ENCODE peak calls at places on chromosomes 7 and 10, in seven cellular contexts. L is K562, S is H1, U is GM12878, E is HepG2, C is HCT116, K is SK-N-SH. Z is an unnamed sample.

GRCh38 chr7:155963771-155964195 is 151.5 kb upstream of the SHH start:
- DNase-seq in L (no peak), S (no peak), U (no peak), E (no peak), C (no peak), K (no peak), Z (no peak)

GRCh38 chr10:104337527-104337984 is 709 bp downstream of the ITPRIP start:
- DNase-seq in L (peak; percentile 43), S (no peak), U (no peak), E (no peak), C (no peak), K (no peak), Z (peak; percentile 37)

GRCh38 chr10:113930482-113931057 is 76.1 kb downstream of the NHLRC2 start:
- DNase-seq in L (no peak), S (no peak), U (no peak), E (no peak), C (no peak), K (no peak), Z (no peak)

GRCh38 chr7:112930787-112931186 is 140.6 kb upstream of the TMEM168 start:
- DNase-seq in L (no peak), S (no peak), U (no peak), E (peak; percentile 60), C (no peak), K (no peak), Z (peak; percentile 10)

GRCh38 chr7:152673902-152674301 is 2.0 kb downstream of the XRCC2 start:
- DNase-seq in L (no peak), S (no peak), U (no peak), E (no peak), C (no peak), K (no peak), Z (peak; percentile 74)

GRCh38 chr7:93147358-93147757 is 827 bp downstream of the SAMD9L start:
- DNase-seq in L (peak; percentile 25), S (no peak), U (peak; percentile 51), E (no peak), C (no peak), K (no peak), Z (no peak)

GRCh38 chr10:4344544-4344994 is 481.4 kb upstream of the AKR1E2 start:
- DNase-seq in L (no peak), S (no peak), U (no peak), E (no peak), C (peak; percentile 89), K (no peak), Z (peak; percentile 58)

GRCh38 chr10:5547934-5548660 is 23.3 kb downstream of the CALML3 start:
- DNase-seq in L (no peak), S (no peak), U (no peak), E (peak; percentile 97), C (peak; percentile 66), K (no peak), Z (peak; percentile 87)

GRCh38 chr7:37510043-37510634 is 61.5 kb upstream of the ELMO1 start:
- DNase-seq in L (peak; percentile 29), S (no peak), U (no peak), E (peak; percentile 4), C (no peak), K (peak; percentile 40), Z (no peak)

GRCh38 chr10:69340695-69341094 is 62.4 kb downstream of the HK1 start:
- DNase-seq in L (no peak), S (no peak), U (no peak), E (no peak), C (no peak), K (peak; percentile 4), Z (no peak)

GRCh38 chr10:24674892-24675632 is 48.6 kb downstream of the ARHGAP21 start:
- DNase-seq in L (no peak), S (no peak), U (no peak), E (no peak), C (no peak), K (no peak), Z (no peak)

GRCh38 chr7:149780636-149781419 is 7.4 kb upstream of the ZNF467 start:
- DNase-seq in L (no peak), S (no peak), U (no peak), E (no peak), C (no peak), K (no peak), Z (no peak)

GRCh38 chr10:91150631-91151030 is 69.8 kb upstream of the PCGF5 start:
- DNase-seq in L (no peak), S (no peak), U (no peak), E (no peak), C (no peak), K (no peak), Z (no peak)

GRCh38 chr7:21352540-21353387 is 75.1 kb upstream of the SP4 start:
- DNase-seq in L (no peak), S (no peak), U (peak; percentile 93), E (no peak), C (no peak), K (no peak), Z (no peak)

GRCh38 chr7:95404316-95404715 is 8.1 kb upstream of the PON3 start:
- DNase-seq in L (no peak), S (no peak), U (no peak), E (no peak), C (no peak), K (no peak), Z (no peak)

GRCh38 chr10:14648042-14648765 is 126.5 kb downstream of the FAM107B start:
- DNase-seq in L (no peak), S (no peak), U (peak; percentile 99), E (no peak), C (no peak), K (peak; percentile 63), Z (peak; percentile 33)

GRCh38 chr10:44010873-44011602 is 362.4 kb upstream of the ZNF32 start:
- DNase-seq in L (no peak), S (no peak), U (peak; percentile 80), E (no peak), C (no peak), K (no peak), Z (no peak)

GRCh38 chr7:73899731-73900142 is 38.8 kb downstream of the TMEM270 start:
- DNase-seq in L (no peak), S (no peak), U (no peak), E (no peak), C (no peak), K (no peak), Z (no peak)

GRCh38 chr7:81627565-81628287 is 142.1 kb downstream of the HGF start:
- DNase-seq in L (no peak), S (no peak), U (no peak), E (no peak), C (no peak), K (no peak), Z (no peak)

GRCh38 chr7:36253699-36254098 is 100.6 kb downstream of the EEPD1 start:
- DNase-seq in L (no peak), S (no peak), U (no peak), E (no peak), C (no peak), K (no peak), Z (no peak)

GRCh38 chr10:6269953-6270867 is 67.5 kb downstream of the PFKFB3 start:
- DNase-seq in L (no peak), S (no peak), U (peak; percentile 55), E (no peak), C (no peak), K (no peak), Z (no peak)

GRCh38 chr7:134014935-134015334 is 112.2 kb upstream of the LRGUK start:
- DNase-seq in L (no peak), S (no peak), U (no peak), E (no peak), C (no peak), K (no peak), Z (no peak)

DNA sequence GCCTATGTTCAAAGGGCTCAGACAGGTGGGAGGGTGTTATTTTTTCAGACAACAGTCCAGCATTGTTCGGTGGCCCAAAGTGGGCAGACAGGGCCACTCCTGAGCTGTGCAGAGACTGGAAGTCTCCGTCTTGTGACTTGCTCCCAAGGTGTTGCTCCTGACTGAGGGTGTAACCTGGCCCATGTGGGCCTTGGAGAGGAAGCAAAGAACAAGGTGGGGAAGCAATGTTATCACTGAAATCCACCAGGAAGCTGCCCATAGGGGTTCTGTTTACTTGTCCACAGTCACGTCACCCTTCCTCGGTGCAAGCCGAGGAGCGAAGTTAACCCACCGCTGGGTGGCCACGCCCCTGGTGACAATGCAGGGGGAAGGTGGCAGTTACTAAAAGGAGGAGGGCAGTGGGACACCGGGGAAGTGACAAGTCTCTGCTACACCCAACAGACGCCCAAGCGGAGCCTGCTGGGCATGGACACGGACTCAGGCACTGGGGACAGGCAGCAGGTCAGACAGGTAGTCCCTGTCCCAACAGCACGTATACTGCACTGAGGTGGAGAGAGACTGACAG is 311.6 kb upstream of the MKI67 start:
- DNase-seq in L (no peak), S (no peak), U (no peak), E (no peak), C (no peak), K (no peak), Z (no peak)
- TF ChIP-seq JUND in L (no peak), S (no peak), U (no peak), E (no peak), C (no peak), K (no peak), Z (no peak)

GRCh38 chr7:78792006-78792405 is 661.5 kb downstream of the MAGI2 start:
- DNase-seq in L (no peak), S (no peak), U (no peak), E (no peak), C (no peak), K (no peak), Z (no peak)
- TF ChIP-seq JUND in L (no peak), S (no peak), U (no peak), E (no peak), C (no peak), K (no peak), Z (no peak)

DNA sequence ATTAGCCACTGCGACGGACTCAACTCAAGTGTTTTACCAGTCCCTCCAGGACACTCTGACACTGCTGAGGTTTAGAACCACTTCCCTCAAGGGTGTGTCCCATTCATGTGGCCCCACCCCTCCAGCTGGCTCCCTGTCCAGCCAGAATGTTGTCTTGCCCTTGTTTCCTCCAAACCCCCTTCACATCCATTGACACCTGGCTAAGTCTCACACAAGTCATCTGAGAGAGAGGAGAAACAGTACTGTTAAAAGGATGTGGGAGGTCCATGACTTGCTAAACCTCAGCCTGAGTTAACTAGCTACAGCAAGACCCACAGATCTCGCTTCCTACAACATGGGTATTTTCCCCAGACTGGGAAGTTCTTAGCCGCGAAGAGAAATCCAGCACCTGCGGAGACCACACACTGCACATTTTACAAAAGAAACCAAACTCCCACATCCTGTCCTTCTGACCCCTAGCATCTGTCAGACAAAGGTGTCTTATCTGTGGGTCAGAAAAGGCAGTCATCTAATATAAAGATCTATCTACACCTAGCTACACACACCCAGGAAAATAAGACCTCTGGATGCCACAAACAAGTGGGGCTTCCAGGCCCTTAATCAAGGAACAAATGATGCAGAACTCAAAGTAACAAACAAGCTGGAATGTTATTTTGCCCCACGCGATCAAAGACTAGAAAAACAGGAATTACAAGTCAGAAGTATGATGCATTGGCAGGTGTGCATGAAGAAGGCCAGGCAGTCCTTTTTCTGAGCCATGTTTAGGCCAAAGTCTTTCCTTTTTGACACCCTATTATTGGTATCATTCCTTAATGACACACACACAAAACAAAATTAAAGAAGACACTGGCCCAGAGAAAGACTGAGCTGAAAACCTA is 13.9 kb downstream of the OSBPL3 start:
- DNase-seq in L (peak; percentile 48), S (no peak), U (peak; percentile 98), E (no peak), C (no peak), K (no peak), Z (no peak)
- TF ChIP-seq JUND in L (no peak), S (no peak), U (no peak), E (no peak), C (peak; percentile 58), K (no peak), Z (no peak)

DNA sequence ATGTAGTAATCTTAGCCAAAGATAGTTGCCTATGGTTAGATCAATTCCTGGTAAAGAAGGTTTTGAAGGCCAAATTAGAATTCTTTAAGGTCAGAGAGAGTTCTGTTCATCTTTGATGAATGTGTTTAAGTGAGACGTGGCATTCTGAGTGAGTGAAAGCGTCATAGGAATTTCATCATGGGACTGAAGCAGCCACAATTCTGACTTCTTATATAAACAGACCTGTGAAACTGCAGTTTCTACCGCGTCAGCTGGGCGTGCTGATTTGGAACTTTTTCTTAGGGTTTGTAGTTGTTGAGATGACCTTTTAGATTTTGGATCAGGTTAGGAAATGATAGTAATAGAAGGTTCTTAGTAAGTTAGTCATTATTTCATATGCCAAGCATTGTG is 103.8 kb downstream of the CNNM2 start:
- DNase-seq in L (peak; percentile 22), S (no peak), U (no peak), E (peak; percentile 29), C (no peak), K (no peak), Z (no peak)
- TF ChIP-seq JUND in L (no peak), S (no peak), U (no peak), E (no peak), C (no peak), K (no peak), Z (no peak)

Z was measured in T47D.